ENCODE peak calls at places on chromosome 13, in four cellular contexts. M is tibial artery, Y is tibial nerve, T is RWPE2. F is an unnamed sample.

GRCh38 chr13:59340151-59340550 is 823.6 kb downstream of the DIAPH3 start:
- DNase-seq in M (no peak), Y (no peak), T (no peak), F (no peak)

GRCh38 chr13:110308377-110309158 is 1.5 kb downstream of the COL4A2 start:
- DNase-seq in M (no peak), Y (no peak), T (no peak), F (peak; percentile 70)

GRCh38 chr13:27309967-27310598 is 39.5 kb downstream of the RASL11A start:
- DNase-seq in M (no peak), Y (no peak), T (no peak), F (no peak)

GRCh38 chr13:85254641-85255040 is 544.6 kb downstream of the SLITRK6 start:
- DNase-seq in M (no peak), Y (no peak), T (no peak), F (no peak)

GRCh38 chr13:104650426-104650825 is 1584.2 kb upstream of the SLC10A2 start:
- DNase-seq in M (no peak), Y (no peak), T (no peak), F (no peak)

GRCh38 chr13:30690282-30691188 is 44.8 kb upstream of the ALOX5AP start:
- DNase-seq in M (peak; percentile 77), Y (peak; percentile 59), T (no peak), F (peak; percentile 56)

GRCh38 chr13:88434953-88435352 is 763.8 kb downstream of the SLITRK5 start:
- DNase-seq in M (no peak), Y (no peak), T (no peak), F (no peak)

GRCh38 chr13:41835871-41836270 is 125.0 kb downstream of the VWA8 start:
- DNase-seq in M (no peak), Y (no peak), T (no peak), F (no peak)

GRCh38 chr13:29937836-29938235 is 87.4 kb upstream of the UBL3 start:
- DNase-seq in M (no peak), Y (no peak), T (no peak), F (no peak)

GRCh38 chr13:36778083-36778671 is 40.8 kb upstream of the RFXAP start:
- DNase-seq in M (no peak), Y (no peak), T (no peak), F (no peak)

GRCh38 chr13:23468811-23469210 is 35.3 kb upstream of the SACS start:
- DNase-seq in M (no peak), Y (no peak), T (no peak), F (no peak)

GRCh38 chr13:110971486-110971885 is 56.6 kb upstream of the ANKRD10 start:
- DNase-seq in M (no peak), Y (no peak), T (no peak), F (no peak)

GRCh38 chr13:108463365-108463764 is 166.0 kb upstream of the MYO16 start:
- DNase-seq in M (no peak), Y (no peak), T (no peak), F (no peak)

GRCh38 chr13:31987071-31987470 is 44.5 kb upstream of the FRY start:
- DNase-seq in M (no peak), Y (no peak), T (no peak), F (no peak)

DNA sequence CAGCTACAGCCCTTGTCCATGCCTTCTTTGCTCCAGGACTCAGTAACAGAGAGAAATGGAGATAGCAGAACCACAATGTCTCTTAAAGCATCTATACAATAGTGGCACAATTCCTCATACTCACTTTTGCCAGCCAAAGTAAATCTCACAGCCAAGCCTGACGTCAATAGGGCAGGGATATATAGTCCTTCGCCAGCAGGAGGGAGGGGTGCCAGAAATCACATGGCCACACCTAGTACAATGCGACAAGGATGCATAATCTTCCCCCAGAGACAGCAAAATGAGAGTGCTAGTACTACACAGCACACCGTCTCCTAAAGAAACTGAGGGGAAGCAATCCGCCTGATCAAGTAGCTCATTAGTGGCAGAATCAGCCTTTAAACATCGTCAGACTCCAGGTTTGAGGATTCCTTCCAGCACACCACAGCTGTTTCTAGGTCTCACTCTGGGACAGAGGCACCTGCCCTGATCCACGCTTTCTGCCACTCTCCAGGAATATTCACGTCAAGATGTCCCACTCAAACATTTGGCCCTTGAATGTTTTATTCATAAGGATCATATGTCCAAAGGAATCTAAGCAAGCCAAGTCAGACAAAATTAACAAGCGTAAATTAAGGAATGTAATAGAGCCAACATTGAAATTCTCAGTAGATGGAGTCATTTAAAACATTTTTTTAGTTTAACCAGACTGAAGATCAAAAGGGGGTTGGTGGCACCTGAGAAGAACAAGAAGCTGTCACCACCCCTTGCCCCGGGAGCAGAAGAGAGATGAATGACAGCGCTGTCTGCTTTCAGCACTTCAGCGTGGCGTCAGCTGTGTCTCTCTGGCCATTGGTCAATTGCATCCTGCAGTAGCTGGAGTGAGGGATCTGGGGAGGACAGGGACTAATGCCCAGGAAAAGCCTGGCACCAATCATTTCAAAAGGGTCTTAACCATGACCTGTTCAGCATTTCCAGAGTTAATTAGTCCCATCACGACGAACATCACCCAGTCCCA is 63.6 kb upstream of the SERP2 start:
- DNase-seq in M (no peak), Y (no peak), T (no peak), F (peak; percentile 63)
- H3K4me1 ChIP-seq in M (no peaks in the 10 kb centered on the region), Y (peaks cover 22% of the 10 kb centered on the region), T (peaks cover 74% of the 10 kb centered on the region), F (peaks cover 10% of the 10 kb centered on the region)

DNA sequence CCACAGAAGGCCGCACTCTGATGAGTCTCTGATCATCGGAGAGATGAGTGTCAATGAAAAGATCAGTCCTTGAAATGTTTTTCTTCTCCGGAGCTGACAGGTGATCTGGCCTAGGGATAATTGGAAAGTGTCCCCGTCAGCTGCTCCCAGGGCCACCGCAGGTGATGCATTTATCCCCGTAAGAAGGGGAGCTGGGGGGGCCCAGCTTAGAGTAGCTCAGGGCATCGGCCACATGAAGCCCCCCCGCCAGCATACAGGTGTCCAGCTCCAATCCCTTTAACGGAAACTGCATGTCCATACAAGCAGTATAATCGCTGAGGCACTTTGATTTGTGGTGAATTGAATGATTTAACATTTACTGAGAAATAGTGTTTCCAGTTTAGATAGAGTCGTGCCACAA is 27.7 kb downstream of the ATP4B start:
- DNase-seq in M (no peak), Y (no peak), T (peak; percentile 36), F (no peak)
- H3K36me3 ChIP-seq in M (peaks cover 5% of the 10 kb centered on the region), Y (no peaks in the 10 kb centered on the region), T (peaks cover 62% of the 10 kb centered on the region), F (peaks cover 14% of the 10 kb centered on the region)

GRCh38 chr13:50303963-50304721 is 288.9 kb downstream of the KCNRG start:
- DNase-seq in M (no peak), Y (no peak), T (no peak), F (no peak)

GRCh38 chr13:50306096-50306495 is 290.9 kb downstream of the KCNRG start:
- DNase-seq in M (no peak), Y (no peak), T (no peak), F (no peak)

GRCh38 chr13:50310734-50311133 is 295.5 kb downstream of the KCNRG start:
- DNase-seq in M (no peak), Y (no peak), T (no peak), F (no peak)

GRCh38 chr13:50309200-50309848 is 294.1 kb downstream of the KCNRG start:
- DNase-seq in M (no peak), Y (no peak), T (no peak), F (no peak)

DNA sequence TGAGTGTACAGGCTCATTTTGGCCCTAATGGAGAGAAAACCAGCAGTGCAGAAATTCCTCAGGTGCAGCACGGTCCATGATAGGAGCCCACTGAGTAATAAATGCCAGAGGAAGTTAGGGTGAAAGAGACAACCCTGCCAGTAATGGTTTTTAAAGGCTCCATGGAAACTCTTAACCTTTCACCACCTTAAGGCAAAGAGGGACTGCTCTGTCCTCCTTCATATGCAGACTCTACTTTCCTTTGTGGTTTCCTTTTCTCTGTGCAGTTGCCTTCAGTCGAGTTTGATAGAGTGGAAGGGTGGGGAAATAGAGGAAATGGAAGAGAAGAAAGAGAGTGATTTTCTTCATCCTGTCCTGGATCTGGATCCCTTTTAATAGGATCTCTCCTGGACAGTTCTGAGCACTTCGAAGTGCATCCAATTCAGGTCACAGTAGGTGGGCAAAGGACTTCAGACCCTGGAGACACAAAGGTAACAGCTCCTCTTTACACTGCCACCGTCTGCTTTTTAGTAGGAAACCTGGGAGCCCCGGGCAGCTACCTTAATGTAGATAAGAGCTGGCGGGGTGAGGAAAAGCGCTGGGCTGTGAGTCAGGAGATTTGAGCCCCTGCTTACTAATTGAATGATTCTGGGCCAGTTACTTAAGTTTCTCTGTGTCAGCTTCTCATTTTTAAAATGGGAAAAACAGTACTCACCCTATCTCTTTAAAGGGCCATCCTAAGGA is 294.8 kb downstream of the KCNRG start:
- DNase-seq in M (no peak), Y (no peak), T (no peak), F (no peak)
- H3K4me1 ChIP-seq in M (no peaks in the 10 kb centered on the region), Y (peaks cover 4% of the 10 kb centered on the region), T (no peaks in the 10 kb centered on the region), F (no peaks in the 10 kb centered on the region)

GRCh38 chr13:68550330-68550729 is 1320.2 kb upstream of the PCDH9 start:
- DNase-seq in M (no peak), Y (no peak), T (no peak), F (no peak)

DNA sequence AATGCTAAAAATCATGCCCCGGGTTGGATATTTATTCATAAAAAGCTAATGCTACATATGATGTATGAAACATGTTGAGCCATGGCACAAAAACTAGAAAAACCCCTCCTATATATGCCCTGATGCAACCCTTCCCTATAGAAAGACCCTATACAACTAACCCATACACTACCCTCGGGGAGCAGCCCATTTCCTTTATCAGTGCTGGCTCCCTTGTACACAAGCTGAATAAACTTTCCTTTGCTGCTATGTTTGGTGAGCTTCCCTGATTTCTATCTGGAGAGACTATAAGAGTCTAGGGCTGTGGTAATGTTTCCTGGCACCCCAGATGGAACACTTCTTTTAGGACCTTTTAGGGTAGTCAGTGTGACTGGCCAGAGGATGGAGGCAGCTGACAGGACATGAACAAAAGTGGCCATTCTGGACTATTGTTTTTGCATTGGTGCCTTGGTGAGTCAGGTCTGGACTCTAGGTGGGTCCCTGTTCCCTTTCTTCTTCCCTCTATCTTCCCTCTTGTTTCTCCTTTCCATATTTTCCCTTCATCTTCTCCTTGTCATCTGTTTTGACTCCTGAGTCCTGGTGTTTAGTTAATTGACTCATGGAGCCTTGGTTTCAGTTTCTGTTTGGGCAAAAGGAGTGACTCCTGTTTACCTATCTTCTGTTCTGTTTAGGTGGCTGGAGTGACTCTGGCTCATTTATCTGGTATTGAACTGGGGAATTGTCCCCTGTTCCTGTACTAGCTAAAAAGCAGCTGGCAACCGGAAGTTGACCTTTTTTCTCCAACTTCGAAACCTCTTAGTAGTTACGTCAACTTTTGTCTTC is 1321.8 kb upstream of the PCDH9 start:
- DNase-seq in M (no peak), Y (no peak), T (no peak), F (no peak)
- H3K36me3 ChIP-seq in M (no peaks in the 10 kb centered on the region), Y (no peaks in the 10 kb centered on the region), T (no peaks in the 10 kb centered on the region), F (no peaks in the 10 kb centered on the region)

DNA sequence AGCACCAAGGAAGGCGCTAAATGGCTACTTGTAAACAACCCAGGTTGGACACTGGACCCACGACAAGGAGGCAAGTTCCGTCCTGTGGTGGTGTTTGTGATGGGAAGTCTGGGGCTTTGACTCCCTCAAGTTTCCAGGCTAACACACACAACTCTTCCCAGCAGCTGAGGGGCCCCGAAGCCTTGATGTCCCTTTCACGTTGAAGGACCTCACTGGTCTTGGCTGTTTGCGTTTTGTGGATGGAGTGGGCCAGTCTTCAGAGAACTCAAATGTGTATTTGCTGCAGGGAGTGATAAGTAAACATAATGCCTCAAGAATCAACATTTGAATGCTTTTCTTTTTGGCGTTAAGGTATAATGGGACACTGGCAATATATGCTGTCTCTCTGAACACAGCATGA is 199.2 kb downstream of the TM9SF2 start:
- DNase-seq in M (no peak), Y (no peak), T (no peak), F (no peak)
- H3K4me1 ChIP-seq in M (no peaks in the 10 kb centered on the region), Y (no peaks in the 10 kb centered on the region), T (no peaks in the 10 kb centered on the region), F (no peaks in the 10 kb centered on the region)

DNA sequence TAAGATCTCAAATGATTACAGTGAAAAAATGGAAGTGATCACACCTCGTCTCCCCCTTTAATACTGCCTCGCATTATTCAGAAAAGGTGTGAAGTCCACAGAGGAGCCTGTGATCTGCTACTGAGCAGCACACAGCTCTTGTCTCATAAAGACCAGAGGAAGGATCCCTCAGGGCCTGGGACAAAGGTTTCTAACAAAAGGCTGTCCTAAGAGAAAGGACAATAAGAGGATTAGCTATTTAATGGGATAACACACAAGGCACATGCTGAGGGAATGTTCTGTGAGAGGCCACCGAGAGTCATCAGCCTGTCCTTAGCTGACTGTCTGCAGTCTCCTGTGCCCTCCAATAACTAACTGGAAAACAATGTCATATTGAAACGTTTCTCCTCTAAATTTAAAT is 26.7 kb downstream of the EBPL start:
- DNase-seq in M (no peak), Y (no peak), T (no peak), F (no peak)
- H3K36me3 ChIP-seq in M (peaks cover 7% of the 10 kb centered on the region), Y (no peaks in the 10 kb centered on the region), T (peaks cover 28% of the 10 kb centered on the region), F (peaks cover 4% of the 10 kb centered on the region)

F was measured in ascending aorta.